ENCODE peak calls at places on chromosomes 16 and 17, in five cellular contexts. K, F, U, Q and A are unnamed samples.

GRCh38 chr16:48126801-48127644 is 28.8 kb downstream of the ABCC12 start:
- ATAC-seq in F (no peak), U (peak; percentile 87), Q (peak; percentile 83), K (peak; percentile 65), A (peak; percentile 90)

GRCh38 chr17:17793378-17794214 is 43.2 kb downstream of the SREBF1 start:
- ATAC-seq in U (no peak), F (no peak), K (no peak), Q (no peak), A (no peak)

GRCh38 chr16:68300736-68301459 is 9.8 kb downstream of the SLC7A6OS start:
- ATAC-seq in K (no peak), U (no peak), Q (no peak), F (no peak), A (no peak)

GRCh38 chr17:6800422-6801027 is 24.5 kb downstream of the FBXO39 start:
- ATAC-seq in F (no peak), Q (no peak), K (no peak), U (no peak), A (no peak)

GRCh38 chr16:68200120-68200783 is 35.7 kb downstream of the ESRP2 start:
- ATAC-seq in K (peak; percentile 96), U (peak; percentile 61), Q (peak; percentile 59), F (no peak), A (peak; percentile 41)

GRCh38 chr17:1485311-1485747 is 7.2 kb downstream of the MYO1C start:
- ATAC-seq in U (peak; percentile 1), F (peak; percentile 18), Q (no peak), K (peak; percentile 8), A (no peak)

GRCh38 chr16:81616321-81617020 is 162.6 kb upstream of the PLCG2 start:
- ATAC-seq in F (peak; percentile 92), K (no peak), U (peak; percentile 87), Q (peak; percentile 63), A (peak; percentile 24)

GRCh38 chr16:17451835-17452234 is 18.9 kb downstream of the XYLT1 start:
- ATAC-seq in Q (peak; percentile 52), U (no peak), F (no peak), K (no peak), A (no peak)

GRCh38 chr17:38867179-38867994 is 2.5 kb upstream of the LASP1 start:
- ATAC-seq in U (no peak), K (no peak), F (no peak), Q (no peak), A (no peak)

GRCh38 chr16:57908409-57908987 is 62.4 kb downstream of the CNGB1 start:
- ATAC-seq in K (no peak), Q (no peak), F (no peak), U (no peak), A (no peak)

GRCh38 chr16:67364610-67365256 is 28.6 kb downstream of the TPPP3 start:
- ATAC-seq in Q (peak; percentile 74), F (no peak), U (no peak), K (peak; percentile 49), A (no peak)

GRCh38 chr17:83101805-83102480 is 22.5 kb downstream of the METRNL start:
- ATAC-seq in K (peak; percentile 6), F (no peak), U (no peak), Q (peak; percentile 24), A (peak; percentile 47)

GRCh38 chr16:30113031-30113710 is at the start of gene GDPD3:
- ATAC-seq in Q (peak; percentile 47), F (peak; percentile 21), U (peak; percentile 52), K (peak; percentile 66), A (peak; percentile 75)

GRCh38 chr16:85944572-85945423 is 45.8 kb downstream of the IRF8 start:
- ATAC-seq in K (no peak), F (no peak), U (no peak), Q (no peak), A (no peak)

GRCh38 chr16:86044881-86045600 is 146.1 kb downstream of the IRF8 start:
- ATAC-seq in U (no peak), K (no peak), Q (no peak), F (peak; percentile 45), A (no peak)

GRCh38 chr16:80997139-80997798 is 9.4 kb downstream of the CMC2 start:
- ATAC-seq in U (peak; percentile 8), Q (peak; percentile 48), K (no peak), F (peak; percentile 69), A (no peak)

GRCh38 chr17:1201132-1201702 is 21.4 kb upstream of the ABR start:
- ATAC-seq in U (no peak), Q (no peak), F (peak; percentile 68), K (no peak), A (no peak)

GRCh38 chr17:2266045-2266864 is 37.3 kb downstream of the SMG6 start:
- ATAC-seq in Q (peak; percentile 42), K (no peak), F (peak; percentile 76), U (no peak), A (peak; percentile 42)

GRCh38 chr17:39069114-39069756 is 82.2 kb downstream of the PLXDC1 start:
- ATAC-seq in U (peak; percentile 88), F (peak; percentile 88), Q (peak; percentile 78), K (peak; percentile 54), A (peak; percentile 50)

GRCh38 chr16:67294927-67295326 is 15.6 kb downstream of the PLEKHG4 start:
- ATAC-seq in K (no peak), Q (no peak), F (no peak), U (no peak), A (no peak)

GRCh38 chr17:47935961-47936360 is 5.4 kb upstream of the PNPO start:
- ATAC-seq in K (peak; percentile 78), F (no peak), Q (peak; percentile 52), U (peak; percentile 74), A (peak; percentile 56)

GRCh38 chr17:40541873-40542561 is 23.3 kb downstream of the CCR7 start:
- ATAC-seq in Q (peak; percentile 38), F (no peak), K (no peak), U (no peak), A (peak; percentile 17)

GRCh38 chr17:58666858-58667267 is 25.0 kb downstream of the TEX14 start:
- ATAC-seq in Q (peak; percentile 71), U (no peak), F (peak; percentile 39), K (peak; percentile 65), A (peak; percentile 67)

GRCh38 chr16:27340654-27341053 is 26.9 kb downstream of the IL4R start:
- ATAC-seq in K (no peak), U (no peak), F (no peak), Q (no peak), A (peak; percentile 22)

GRCh38 chr16:55661842-55662479 is 6.2 kb downstream of the SLC6A2 start:
- ATAC-seq in Q (no peak), U (peak; percentile 45), F (no peak), K (no peak), A (no peak)

GRCh38 chr16:88705076-88705684 is 1.0 kb downstream of the RNF166 start:
- ATAC-seq in K (no peak), Q (peak; percentile 6), F (no peak), U (no peak), A (no peak)

GRCh38 chr16:68380676-68381362 is 67.5 kb downstream of the SMPD3 start:
- ATAC-seq in Q (no peak), K (no peak), F (no peak), U (no peak), A (no peak)

GRCh38 chr17:46000292-46000691 is 1.2 kb downstream of the STH start:
- ATAC-seq in Q (no peak), F (no peak), U (no peak), K (no peak), A (no peak)

GRCh38 chr17:57511475-57512123 is 233.5 kb downstream of the CCDC182 start:
- ATAC-seq in K (no peak), F (no peak), U (no peak), Q (no peak), A (no peak)

GRCh38 chr17:48944519-48945260 is at the start of gene SNF8:
- ATAC-seq in F (peak; percentile 98), U (peak; percentile 96), Q (peak; percentile 98), K (peak; percentile 95), A (peak; percentile 96)

GRCh38 chr17:50239913-50240312 is 34.4 kb upstream of the TMEM92 start:
- ATAC-seq in Q (no peak), F (no peak), U (no peak), K (no peak), A (no peak)

GRCh38 chr17:78040561-78041400 is 82.3 kb downstream of the TNRC6C start:
- ATAC-seq in U (peak; percentile 93), Q (peak; percentile 90), F (peak; percentile 45), K (peak; percentile 93), A (peak; percentile 77)

GRCh38 chr16:62225675-62226074 is 189.4 kb upstream of the CDH8 start:
- ATAC-seq in K (peak; percentile 58), F (no peak), U (peak; percentile 71), Q (peak; percentile 87), A (peak; percentile 91)

GRCh38 chr17:44865921-44866320 is 18.2 kb downstream of the HIGD1B start:
- ATAC-seq in K (no peak), U (no peak), Q (no peak), F (no peak), A (no peak)

GRCh38 chr17:49843774-49844350 is 4.0 kb downstream of the TAC4 start:
- ATAC-seq in Q (peak; percentile 30), U (peak; percentile 24), F (peak; percentile 42), K (peak; percentile 67), A (no peak)

GRCh38 chr16:83689385-83689831 is 118.4 kb upstream of the HSBP1 start:
- ATAC-seq in U (peak; percentile 85), K (no peak), F (no peak), Q (peak; percentile 54), A (peak; percentile 91)

GRCh38 chr16:80948886-80949502 is 57.7 kb downstream of the CMC2 start:
- ATAC-seq in Q (peak; percentile 17), K (peak; percentile 48), F (no peak), U (peak; percentile 94), A (peak; percentile 52)

GRCh38 chr17:38982858-38983746 is 15.9 kb upstream of the FBXO47 start:
- ATAC-seq in U (peak; percentile 75), Q (peak; percentile 88), F (peak; percentile 60), K (peak; percentile 55), A (no peak)

GRCh38 chr16:19810817-19811731 is 73.6 kb downstream of the GPRC5B start:
- ATAC-seq in K (peak; percentile 84), F (no peak), U (peak; percentile 78), Q (no peak), A (no peak)